ENCODE peak calls at places on chromosomes 2 and 18, in ten cellular contexts. S is right cardiac atrium; R is pancreas; B is HTR-8/SVneo; Q is mucosa of descending colon; V is suprapubic skin; D is NCI-H2081; Z is left ventricle myocardium superior; A is Jurkat, Clone E6-1; F is activated T-cell treated with anti-CD3 and anti-CD28 coated beads, Interleukin-2, amount 50 U/mL, for 4 hours. P is an unnamed sample.

GRCh38 chr18:48736316-48736715 is 197.5 kb downstream of the CTIF start:
- DNase-seq in S (no peak), R (no peak), B (no peak), Q (no peak), V (no peak), D (no peak), Z (no peak), A (no peak), F (no peak), P (no peak)

GRCh38 chr2:40155728-40156127 is 296.2 kb downstream of the SLC8A1 start:
- DNase-seq in S (no peak), R (no peak), B (no peak), Q (no peak), V (no peak), D (no peak), Z (no peak), A (no peak), F (no peak), P (no peak)

GRCh38 chr2:133264951-133265949 is 303.0 kb downstream of the NCKAP5 start:
- DNase-seq in S (peak), R (peak), B (peak), Q (peak), V (no peak), D (no peak), Z (peak), A (no peak), F (no peak), P (peak)

GRCh38 chr2:176398783-176399182 is 129.5 kb downstream of the MTX2 start:
- DNase-seq in S (no peak), R (no peak), B (no peak), Q (no peak), V (no peak), D (no peak), Z (no peak), A (no peak), F (no peak), P (no peak)

GRCh38 chr18:7879717-7880116 is 312.6 kb downstream of the PTPRM start:
- DNase-seq in S (no peak), R (no peak), B (no peak), Q (no peak), V (no peak), D (no peak), Z (no peak), A (no peak), F (no peak), P (no peak)

GRCh38 chr2:20625920-20626697 is 24.8 kb downstream of the HS1BP3 start:
- DNase-seq in S (peak), R (no peak), B (no peak), Q (no peak), V (peak), D (no peak), Z (peak), A (no peak), F (no peak), P (peak)

GRCh38 chr18:9871244-9871746 is 14.5 kb upstream of the TXNDC2 start:
- DNase-seq in S (no peak), R (no peak), B (no peak), Q (no peak), V (no peak), D (no peak), Z (no peak), A (no peak), F (no peak), P (no peak)

GRCh38 chr2:44859337-44859736 is 82.2 kb upstream of the SIX3 start:
- DNase-seq in S (no peak), R (no peak), B (no peak), Q (no peak), V (no peak), D (no peak), Z (no peak), A (no peak), F (no peak), P (no peak)

GRCh38 chr18:30177056-30177455 is 865.5 kb downstream of the DSC3 start:
- DNase-seq in S (no peak), R (no peak), B (peak), Q (no peak), V (no peak), D (no peak), Z (no peak), A (no peak), F (no peak), P (no peak)

GRCh38 chr18:3623769-3624545 is 174.0 kb downstream of the TGIF1 start:
- DNase-seq in S (peak), R (peak), B (peak), Q (peak), V (peak), D (no peak), Z (peak), A (no peak), F (no peak), P (no peak)

GRCh38 chr2:190849774-190850173 is 30.8 kb upstream of the GLS start:
- DNase-seq in S (no peak), R (no peak), B (no peak), Q (no peak), V (no peak), D (no peak), Z (peak), A (no peak), F (no peak), P (no peak)

GRCh38 chr2:192809173-192809572 is 614.4 kb upstream of the TMEFF2 start:
- DNase-seq in S (no peak), R (no peak), B (no peak), Q (no peak), V (no peak), D (no peak), Z (no peak), A (no peak), F (no peak), P (no peak)

GRCh38 chr2:235675678-235676535 is 182.1 kb downstream of the AGAP1 start:
- DNase-seq in S (no peak), R (no peak), B (no peak), Q (no peak), V (no peak), D (peak), Z (no peak), A (no peak), F (no peak), P (no peak)

GRCh38 chr2:206856474-206856873 is 82.8 kb upstream of the CPO start:
- DNase-seq in S (no peak), R (no peak), B (no peak), Q (no peak), V (no peak), D (no peak), Z (no peak), A (no peak), F (no peak), P (no peak)

GRCh38 chr2:212242739-212243138 is 295.9 kb downstream of the ERBB4 start:
- DNase-seq in S (no peak), R (no peak), B (no peak), Q (no peak), V (no peak), D (no peak), Z (no peak), A (no peak), F (no peak), P (no peak)

GRCh38 chr18:52237551-52237950 is 102.4 kb upstream of the DCC start:
- DNase-seq in S (no peak), R (no peak), B (no peak), Q (no peak), V (no peak), D (no peak), Z (no peak), A (no peak), F (no peak), P (no peak)

GRCh38 chr2:138395565-138396306 is 105.8 kb upstream of the SPOPL start:
- DNase-seq in S (no peak), R (no peak), B (no peak), Q (no peak), V (no peak), D (no peak), Z (no peak), A (no peak), F (no peak), P (no peak)

GRCh38 chr2:20015482-20016083 is 3.1 kb upstream of the MATN3 start:
- DNase-seq in S (no peak), R (no peak), B (peak), Q (no peak), V (no peak), D (peak), Z (no peak), A (peak), F (no peak), P (peak)

GRCh38 chr2:157971702-157972101 is 95.6 kb upstream of the ACVR1 start:
- DNase-seq in S (no peak), R (no peak), B (no peak), Q (no peak), V (no peak), D (peak), Z (no peak), A (no peak), F (no peak), P (peak)

GRCh38 chr2:196657332-196657731 is 17.8 kb downstream of the CCDC150 start:
- DNase-seq in S (no peak), R (no peak), B (no peak), Q (no peak), V (no peak), D (no peak), Z (no peak), A (no peak), F (no peak), P (no peak)

GRCh38 chr2:9228088-9228751 is 21.6 kb downstream of the ASAP2 start:
- DNase-seq in S (no peak), R (no peak), B (no peak), Q (no peak), V (no peak), D (no peak), Z (no peak), A (no peak), F (no peak), P (no peak)

GRCh38 chr2:202542142-202542541 is 92.6 kb upstream of the FAM117B start:
- DNase-seq in S (no peak), R (no peak), B (no peak), Q (no peak), V (no peak), D (no peak), Z (no peak), A (no peak), F (no peak), P (no peak)

GRCh38 chr2:232836934-232837333 is 33.1 kb upstream of the SNORC start:
- DNase-seq in S (no peak), R (no peak), B (no peak), Q (no peak), V (no peak), D (no peak), Z (no peak), A (no peak), F (no peak), P (no peak)

GRCh38 chr2:190748966-190749365 is 100.1 kb downstream of the NAB1 start:
- DNase-seq in S (no peak), R (no peak), B (no peak), Q (no peak), V (no peak), D (no peak), Z (no peak), A (no peak), F (no peak), P (no peak)

GRCh38 chr2:217711236-217711635 is 291.6 kb downstream of the TNS1 start:
- DNase-seq in S (no peak), R (no peak), B (no peak), Q (no peak), V (no peak), D (no peak), Z (no peak), A (no peak), F (no peak), P (no peak)

GRCh38 chr2:178361588-178361987 is 89.4 kb downstream of the PRKRA start:
- DNase-seq in S (no peak), R (no peak), B (no peak), Q (no peak), V (no peak), D (no peak), Z (no peak), A (no peak), F (no peak), P (no peak)

GRCh38 chr2:38148501-38148900 is 72.5 kb upstream of the CYP1B1 start:
- DNase-seq in S (no peak), R (peak), B (no peak), Q (no peak), V (no peak), D (no peak), Z (no peak), A (no peak), F (no peak), P (no peak)

GRCh38 chr2:23452853-23453420 is 68.0 kb downstream of the KLHL29 start:
- DNase-seq in S (no peak), R (no peak), B (no peak), Q (no peak), V (no peak), D (no peak), Z (no peak), A (peak), F (no peak), P (no peak)

GRCh38 chr2:234679766-234680687 is 183.1 kb upstream of the ARL4C start:
- DNase-seq in S (peak), R (no peak), B (peak), Q (peak), V (peak), D (no peak), Z (peak), A (no peak), F (no peak), P (no peak)

GRCh38 chr2:2054363-2054882 is 276.7 kb downstream of the MYT1L start:
- DNase-seq in S (no peak), R (no peak), B (no peak), Q (no peak), V (no peak), D (no peak), Z (no peak), A (no peak), F (no peak), P (no peak)

GRCh38 chr2:25349397-25349796 is 7.7 kb upstream of the DNMT3A start:
- DNase-seq in S (no peak), R (no peak), B (peak), Q (no peak), V (no peak), D (no peak), Z (no peak), A (no peak), F (no peak), P (no peak)

GRCh38 chr18:79583984-79584401 is 95.6 kb upstream of the CTDP1 start:
- DNase-seq in S (peak), R (no peak), B (no peak), Q (no peak), V (no peak), D (no peak), Z (peak), A (no peak), F (no peak), P (no peak)

GRCh38 chr2:19321946-19322345 is 36.5 kb downstream of the OSR1 start:
- DNase-seq in S (no peak), R (no peak), B (no peak), Q (no peak), V (no peak), D (no peak), Z (no peak), A (no peak), F (no peak), P (no peak)

GRCh38 chr2:237475704-237476107 is 11.3 kb upstream of the MLPH start:
- DNase-seq in S (no peak), R (no peak), B (no peak), Q (peak), V (no peak), D (peak), Z (no peak), A (no peak), F (peak), P (peak)

GRCh38 chr18:48161911-48162698 is 231.6 kb upstream of the SMAD2 start:
- DNase-seq in S (no peak), R (no peak), B (no peak), Q (no peak), V (peak), D (peak), Z (no peak), A (no peak), F (no peak), P (peak)

GRCh38 chr2:55112229-55113016 is 62.2 kb upstream of the RTN4 start:
- DNase-seq in S (peak), R (no peak), B (no peak), Q (peak), V (peak), D (no peak), Z (peak), A (no peak), F (no peak), P (peak)

GRCh38 chr2:205716126-205716525 is 33.8 kb downstream of the NRP2 start:
- DNase-seq in S (no peak), R (no peak), B (no peak), Q (peak), V (no peak), D (no peak), Z (no peak), A (no peak), F (no peak), P (peak)

GRCh38 chr2:85583667-85584353 is 421 bp upstream of the VAMP5 start:
- DNase-seq in S (no peak), R (no peak), B (no peak), Q (no peak), V (no peak), D (no peak), Z (no peak), A (peak), F (no peak), P (no peak)

GRCh38 chr2:130759906-130760753 is 4.8 kb downstream of the AMER3 start:
- DNase-seq in S (no peak), R (peak), B (no peak), Q (no peak), V (no peak), D (peak), Z (no peak), A (no peak), F (no peak), P (peak)